ENCODE peak calls at places on chromosomes 7 and 10, in eight cellular contexts. X is adrenal gland, P is GM12892, J is IMR-90, R is prostate gland, T is A549, A is esophagus squamous epithelium, Y is NB4. H is an unnamed sample.

GRCh38 chr10:88245974-88246511 is 337.1 kb downstream of the RNLS start:
- DNase-seq in X (no peak), P (no peak), J (peak), R (no peak), T (no peak), A (no peak), Y (no peak), H (no peak)

GRCh38 chr10:63192826-63193225 is 59.7 kb downstream of the NRBF2 start:
- DNase-seq in X (no peak), P (no peak), J (no peak), R (no peak), T (no peak), A (no peak), Y (no peak), H (no peak)

GRCh38 chr10:133259603-133259992 is 17.1 kb downstream of the ADAM8 start:
- DNase-seq in X (no peak), P (no peak), J (no peak), R (no peak), T (no peak), A (no peak), Y (no peak), H (no peak)

GRCh38 chr10:103884681-103885139 is 29.3 kb upstream of the SH3PXD2A start:
- DNase-seq in X (peak), P (peak), J (peak), R (peak), T (peak), A (no peak), Y (peak), H (peak)

GRCh38 chr7:69832356-69832755 is 234.1 kb downstream of the AUTS2 start:
- DNase-seq in X (no peak), P (no peak), J (no peak), R (no peak), T (no peak), A (no peak), Y (no peak), H (no peak)

GRCh38 chr7:81135322-81135721 is 216.5 kb upstream of the SEMA3C start:
- DNase-seq in X (no peak), P (no peak), J (no peak), R (no peak), T (no peak), A (no peak), Y (no peak), H (no peak)

GRCh38 chr10:31051703-31052102 is 20.0 kb upstream of the ZNF438 start:
- DNase-seq in X (no peak), P (no peak), J (peak), R (no peak), T (peak), A (no peak), Y (no peak), H (no peak)

GRCh38 chr10:5840314-5841307 is 27.4 kb upstream of the GDI2 start:
- DNase-seq in X (peak), P (peak), J (no peak), R (no peak), T (no peak), A (no peak), Y (peak), H (no peak)

GRCh38 chr10:60433684-60434083 is 44.0 kb upstream of the ANK3 start:
- DNase-seq in X (no peak), P (no peak), J (peak), R (no peak), T (no peak), A (no peak), Y (no peak), H (no peak)

GRCh38 chr10:1362589-1363465 is 306.6 kb downstream of the WDR37 start:
- DNase-seq in X (no peak), P (no peak), J (no peak), R (no peak), T (no peak), A (no peak), Y (no peak), H (no peak)

GRCh38 chr7:46752881-46753366 is 829.0 kb downstream of the TNS3 start:
- DNase-seq in X (no peak), P (no peak), J (peak), R (no peak), T (peak), A (no peak), Y (peak), H (no peak)

GRCh38 chr10:74760042-74760979 is 66.1 kb upstream of the KAT6B start:
- DNase-seq in X (no peak), P (no peak), J (no peak), R (no peak), T (no peak), A (no peak), Y (no peak), H (no peak)

GRCh38 chr10:29479081-29479917 is 155.5 kb downstream of the SVIL start:
- DNase-seq in X (no peak), P (no peak), J (peak), R (peak), T (no peak), A (no peak), Y (peak), H (no peak)

GRCh38 chr7:87316846-87317545 is 28.5 kb upstream of the CROT start:
- DNase-seq in X (peak), P (no peak), J (peak), R (peak), T (peak), A (no peak), Y (no peak), H (no peak)

GRCh38 chr7:105979405-105979804 is 16.3 kb downstream of the CDHR3 start:
- DNase-seq in X (no peak), P (no peak), J (no peak), R (no peak), T (no peak), A (no peak), Y (no peak), H (no peak)

GRCh38 chr10:33416209-33416608 is 81.7 kb upstream of the NRP1 start:
- DNase-seq in X (no peak), P (no peak), J (no peak), R (no peak), T (no peak), A (no peak), Y (no peak), H (no peak)

GRCh38 chr10:42959833-42960232 is 117.0 kb upstream of the RET start:
- DNase-seq in X (no peak), P (no peak), J (no peak), R (no peak), T (no peak), A (no peak), Y (no peak), H (no peak)

GRCh38 chr10:114352653-114353298 is 51.5 kb downstream of the AFAP1L2 start:
- DNase-seq in X (no peak), P (no peak), J (no peak), R (no peak), T (peak), A (no peak), Y (no peak), H (no peak)

GRCh38 chr7:88664630-88665233 is 94.8 kb upstream of the ZNF804B start:
- DNase-seq in X (no peak), P (no peak), J (no peak), R (no peak), T (peak), A (no peak), Y (no peak), H (no peak)

GRCh38 chr7:37786741-37787569 is 61.4 kb upstream of the NME8 start:
- DNase-seq in X (no peak), P (no peak), J (no peak), R (no peak), T (no peak), A (no peak), Y (peak), H (no peak)

GRCh38 chr10:80535671-80536360 is 1.9 kb upstream of the SH2D4B start:
- DNase-seq in X (peak), P (peak), J (no peak), R (no peak), T (peak), A (peak), Y (peak), H (peak)

GRCh38 chr10:124290095-124290795 is 128.5 kb downstream of the OAT start:
- DNase-seq in X (peak), P (peak), J (peak), R (no peak), T (no peak), A (no peak), Y (peak), H (no peak)

GRCh38 chr7:157549612-157550299 is 213.0 kb downstream of the DNAJB6 start:
- DNase-seq in X (no peak), P (no peak), J (no peak), R (no peak), T (no peak), A (no peak), Y (peak), H (no peak)

GRCh38 chr7:157547102-157547501 is 210.3 kb downstream of the DNAJB6 start:
- DNase-seq in X (no peak), P (no peak), J (no peak), R (no peak), T (no peak), A (no peak), Y (no peak), H (no peak)

GRCh38 chr7:157548691-157549265 is 212.0 kb downstream of the DNAJB6 start:
- DNase-seq in X (no peak), P (no peak), J (no peak), R (no peak), T (no peak), A (no peak), Y (no peak), H (no peak)

GRCh38 chr7:157545681-157546060 is 208.9 kb downstream of the DNAJB6 start:
- DNase-seq in X (no peak), P (no peak), J (no peak), R (no peak), T (no peak), A (no peak), Y (no peak), H (no peak)

DNA sequence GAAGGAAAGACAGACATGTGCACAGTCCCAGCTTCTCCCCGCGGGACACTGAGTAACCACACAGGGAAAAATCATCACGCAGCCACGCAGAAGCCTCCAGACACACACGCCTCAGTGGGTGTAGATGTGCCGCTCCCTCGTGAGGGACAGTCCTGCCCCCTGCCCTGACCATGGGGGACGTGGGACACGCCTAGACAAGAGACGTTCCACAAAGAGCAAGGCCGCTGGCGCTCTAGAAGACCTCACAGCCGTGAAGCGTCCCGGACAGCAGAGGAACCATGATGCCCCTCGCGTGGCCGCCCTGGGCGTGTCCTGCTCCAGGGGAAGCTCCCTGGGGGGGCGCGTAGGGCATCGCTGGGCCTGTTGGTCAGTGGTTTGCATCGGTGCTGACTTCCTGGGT is 210.8 kb downstream of the DNAJB6 start:
- DNase-seq in X (no peak), P (no peak), J (no peak), R (no peak), T (no peak), A (no peak), Y (no peak), H (no peak)
- TF ChIP-seq POLR2A in X (no peak), P (no peak), J (no peak), R (no peak), T (no peak), A (no peak), Y (no peak), H (no peak)

GRCh38 chr10:93893646-93894515 is at the start of gene SLC35G1:
- DNase-seq in X (peak), P (peak), J (peak), R (peak), T (peak), A (no peak), Y (peak), H (peak)
- TF ChIP-seq POLR2A in X (peak), P (peak), J (peak), R (peak), T (peak), A (peak), Y (peak), H (peak)

GRCh38 chr10:86167762-86168128 is 198.8 kb downstream of the GRID1 start:
- DNase-seq in X (no peak), P (no peak), J (no peak), R (no peak), T (no peak), A (no peak), Y (no peak), H (no peak)

GRCh38 chr10:86169066-86169465 is 197.5 kb downstream of the GRID1 start:
- DNase-seq in X (no peak), P (no peak), J (no peak), R (no peak), T (no peak), A (no peak), Y (no peak), H (no peak)

GRCh38 chr10:86169506-86170254 is 196.9 kb downstream of the GRID1 start:
- DNase-seq in X (no peak), P (no peak), J (no peak), R (no peak), T (no peak), A (no peak), Y (peak), H (no peak)

GRCh38 chr10:86167101-86167761 is 199.4 kb downstream of the GRID1 start:
- DNase-seq in X (no peak), P (no peak), J (no peak), R (no peak), T (no peak), A (no peak), Y (no peak), H (no peak)

GRCh38 chr10:86168256-86168655 is 198.3 kb downstream of the GRID1 start:
- DNase-seq in X (no peak), P (no peak), J (no peak), R (no peak), T (no peak), A (no peak), Y (no peak), H (no peak)
- TF ChIP-seq POLR2A in X (no peak), P (no peak), J (no peak), R (no peak), T (no peak), A (no peak), Y (no peak), H (no peak)

DNA sequence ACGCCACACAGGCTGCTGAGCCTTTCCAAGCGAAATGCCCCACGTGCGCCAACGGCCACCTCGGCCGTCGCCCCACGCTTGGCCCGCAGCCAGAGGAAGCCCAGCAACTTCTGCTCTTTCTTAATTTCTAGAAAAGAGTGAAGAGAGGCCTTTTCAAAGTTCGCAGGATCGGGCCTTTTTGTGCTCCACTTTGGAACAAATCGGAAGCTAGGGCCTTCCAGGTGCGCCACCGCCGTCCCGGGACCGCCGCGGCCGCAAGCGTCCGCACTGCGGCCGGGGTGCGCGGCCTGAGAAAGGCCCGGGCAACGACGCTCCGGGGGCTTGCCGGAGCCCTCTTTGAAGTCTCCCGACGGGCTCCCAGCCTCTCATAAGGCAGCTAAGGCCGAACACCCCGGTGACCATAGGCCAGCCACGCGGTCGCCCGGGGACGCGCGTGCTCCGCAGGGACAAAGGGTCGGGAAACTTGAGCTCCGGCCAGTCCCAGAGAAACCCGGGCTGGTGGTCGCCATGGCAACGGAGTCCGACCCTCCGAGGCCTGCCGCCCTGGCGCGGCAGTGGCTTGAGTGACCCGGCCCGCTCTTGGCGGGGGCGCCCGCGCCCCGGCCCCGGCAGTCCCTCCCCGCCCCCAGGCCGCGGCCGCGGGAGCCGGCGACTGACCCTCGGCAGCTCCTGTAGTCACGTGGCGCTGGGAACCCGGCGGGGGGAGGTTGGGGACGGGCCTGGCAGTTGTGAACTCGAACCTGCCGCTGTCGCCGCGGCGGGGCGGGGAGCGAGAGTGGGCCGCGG is at the start of gene REPIN1:
- DNase-seq in X (peak), P (peak), J (peak), R (peak), T (peak), A (peak), Y (peak), H (peak)
- TF ChIP-seq POLR2A in X (peak), P (peak), J (no peak), R (peak), T (peak), A (peak), Y (peak), H (peak)

DNA sequence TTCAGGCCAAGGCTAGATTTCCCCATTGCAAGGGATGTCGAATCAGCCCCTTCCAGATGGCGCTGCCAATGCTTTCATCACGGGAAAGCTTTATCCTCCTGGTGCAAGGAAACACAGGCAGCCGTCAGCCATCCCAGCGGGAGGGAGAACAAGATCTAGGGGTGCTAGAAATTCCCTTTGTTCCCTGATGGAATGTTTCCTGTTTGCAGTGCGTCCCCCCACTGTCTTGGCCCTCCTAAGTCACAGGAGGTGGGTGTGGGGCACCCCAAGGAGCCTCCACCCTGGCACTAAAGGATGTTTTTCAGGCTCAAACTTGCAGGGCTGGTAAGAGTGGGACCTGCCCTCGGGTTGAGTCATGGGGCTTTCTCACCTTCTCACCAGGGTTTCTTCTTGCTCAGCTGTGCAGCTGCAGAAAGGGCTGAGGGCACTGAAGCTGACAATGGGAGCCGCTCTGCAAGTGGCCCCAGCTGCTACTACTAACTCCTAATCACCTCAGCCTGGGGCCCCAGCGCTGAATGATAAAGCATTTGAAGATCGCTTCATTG is 103.6 kb downstream of the PRPF18 start:
- DNase-seq in X (no peak), P (peak), J (no peak), R (peak), T (no peak), A (no peak), Y (no peak), H (no peak)
- TF ChIP-seq POLR2A in X (no peak), P (no peak), J (no peak), R (no peak), T (no peak), A (no peak), Y (no peak), H (no peak)

GRCh38 chr7:131503639-131504038 is 52.8 kb downstream of the PODXL start:
- DNase-seq in X (peak), P (no peak), J (no peak), R (no peak), T (no peak), A (no peak), Y (no peak), H (no peak)

GRCh38 chr7:131501930-131502685 is 54.3 kb downstream of the PODXL start:
- DNase-seq in X (no peak), P (no peak), J (no peak), R (no peak), T (no peak), A (no peak), Y (no peak), H (no peak)

GRCh38 chr7:131501422-131501821 is 55.0 kb downstream of the PODXL start:
- DNase-seq in X (no peak), P (no peak), J (peak), R (no peak), T (no peak), A (no peak), Y (peak), H (no peak)

GRCh38 chr7:131504157-131504899 is 52.1 kb downstream of the PODXL start:
- DNase-seq in X (no peak), P (no peak), J (no peak), R (no peak), T (no peak), A (no peak), Y (no peak), H (no peak)

DNA sequence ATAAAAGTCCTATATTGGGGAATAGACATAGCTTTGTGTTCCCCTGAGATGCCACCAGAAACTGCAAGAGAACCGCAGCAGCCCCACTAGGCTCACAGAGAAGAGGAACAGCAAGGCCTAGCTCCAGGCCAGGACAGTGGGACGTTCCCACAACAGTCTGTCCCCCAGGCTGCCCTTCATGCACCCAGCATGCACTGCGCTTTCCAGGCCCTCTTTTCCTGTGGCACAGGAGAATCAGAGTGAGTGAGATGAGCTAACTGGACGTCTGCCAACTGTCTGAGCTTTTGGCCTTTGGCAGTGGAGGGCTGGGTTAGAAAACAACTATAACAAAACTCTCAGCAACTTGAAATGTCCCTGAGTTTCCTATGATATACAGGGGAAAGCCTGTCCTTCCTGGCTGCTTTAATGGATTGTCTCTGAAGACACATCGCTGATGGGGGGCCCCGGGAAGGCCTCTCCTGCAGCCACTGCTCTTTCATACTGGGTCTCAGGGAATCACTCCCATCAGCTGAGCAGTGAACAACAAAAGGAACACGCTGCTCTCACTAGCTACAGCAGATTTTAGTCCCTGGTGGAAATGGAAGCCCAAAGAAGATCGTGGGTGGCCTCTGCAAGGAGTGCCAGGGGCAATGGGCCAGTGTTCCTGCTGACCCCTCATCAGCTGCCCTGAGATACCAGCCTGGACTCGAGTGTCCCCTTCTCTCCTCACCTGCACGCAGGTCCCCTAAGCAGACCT is 53.5 kb downstream of the PODXL start:
- DNase-seq in X (peak), P (no peak), J (peak), R (no peak), T (no peak), A (no peak), Y (no peak), H (peak)
- TF ChIP-seq POLR2A in X (no peak), P (no peak), J (no peak), R (no peak), T (no peak), A (no peak), Y (no peak), H (no peak)

H was measured in erythroblast.